ENCODE peak calls at places on chromosomes 2 and 18, in six cellular contexts. R is GM23248, H is tibial artery, E is HAP-1, Z is right cardiac atrium, F is GM12878. D is an unnamed sample. For H3K4me1, the result is how much of the 10 kb centered on the place peaks cover.

GRCh38 chr2:11097038-11097720 is 58.1 kb upstream of the SLC66A3 start:
- DNase-seq in R (peak), H (peak), E (no peak), Z (no peak), F (no peak), D (no peak)

GRCh38 chr2:228767196-228767595 is 503.9 kb downstream of the PID1 start:
- DNase-seq in R (peak), H (no peak), E (no peak), Z (no peak), F (no peak), D (no peak)

GRCh38 chr18:3041857-3042256 is 28.9 kb upstream of the LPIN2 start:
- DNase-seq in R (no peak), H (no peak), E (no peak), Z (no peak), F (no peak), D (no peak)

GRCh38 chr2:2731885-2732284 is 400.8 kb upstream of the MYT1L start:
- DNase-seq in R (no peak), H (no peak), E (no peak), Z (no peak), F (no peak), D (peak)

GRCh38 chr2:24123212-24124002 is at the start of the genes FAM228B and PFN4:
- DNase-seq in R (peak), H (peak), E (peak), Z (peak), F (peak), D (peak)

GRCh38 chr2:202042444-202042843 is 8.8 kb downstream of the FZD7 start:
- DNase-seq in R (peak), H (no peak), E (no peak), Z (no peak), F (no peak), D (no peak)

GRCh38 chr2:111710085-111710484 is 173.9 kb downstream of the ANAPC1 start:
- DNase-seq in R (no peak), H (no peak), E (no peak), Z (no peak), F (no peak), D (no peak)

GRCh38 chr2:160405077-160405865 is 88.3 kb downstream of the RBMS1 start:
- DNase-seq in R (peak), H (no peak), E (peak), Z (no peak), F (no peak), D (no peak)

GRCh38 chr2:188485496-188485895 is 193.8 kb downstream of the GULP1 start:
- DNase-seq in R (peak), H (no peak), E (no peak), Z (no peak), F (no peak), D (no peak)

GRCh38 chr2:231037731-231038482 is 584 bp downstream of the C2orf72 start:
- DNase-seq in R (peak), H (no peak), E (no peak), Z (no peak), F (no peak), D (no peak)

GRCh38 chr2:102344397-102344796 is 11.2 kb upstream of the IL18R1 start:
- DNase-seq in R (no peak), H (no peak), E (no peak), Z (no peak), F (no peak), D (no peak)

GRCh38 chr2:195533771-195534642 is 123.0 kb upstream of the SLC39A10 start:
- DNase-seq in R (peak), H (peak), E (no peak), Z (peak), F (no peak), D (peak)

GRCh38 chr2:109558076-109558882 is 55.5 kb downstream of the SEPTIN10 start:
- DNase-seq in R (peak), H (no peak), E (no peak), Z (no peak), F (no peak), D (no peak)

GRCh38 chr2:208638059-208638458 is 231.5 kb downstream of the PTH2R start:
- DNase-seq in R (no peak), H (no peak), E (no peak), Z (no peak), F (no peak), D (no peak)

GRCh38 chr18:43661570-43661969 is 384.3 kb upstream of the SYT4 start:
- DNase-seq in R (peak), H (no peak), E (peak), Z (no peak), F (peak), D (no peak)

GRCh38 chr2:14907014-14907612 is 274.6 kb downstream of the LRATD1 start:
- DNase-seq in R (peak), H (no peak), E (no peak), Z (no peak), F (no peak), D (no peak)

GRCh38 chr2:240919161-240919781 is 13.1 kb downstream of the CROCC2 start:
- DNase-seq in R (no peak), H (peak), E (no peak), Z (peak), F (no peak), D (no peak)

GRCh38 chr2:36193680-36194079 is 161.9 kb upstream of the CRIM1 start:
- DNase-seq in R (no peak), H (no peak), E (no peak), Z (no peak), F (no peak), D (no peak)

GRCh38 chr2:99660616-99661416 is 171.0 kb upstream of the REV1 start:
- DNase-seq in R (no peak), H (no peak), E (no peak), Z (no peak), F (no peak), D (no peak)

GRCh38 chr2:185374878-185375277 is 363.7 kb upstream of the FSIP2 start:
- DNase-seq in R (no peak), H (no peak), E (no peak), Z (no peak), F (no peak), D (no peak)

GRCh38 chr18:8367217-8367988 is 241.8 kb upstream of the RAB12 start:
- DNase-seq in R (peak), H (no peak), E (peak), Z (peak), F (no peak), D (peak)

GRCh38 chr2:109324859-109325258 is 195.9 kb downstream of the SH3RF3 start:
- DNase-seq in R (peak), H (peak), E (no peak), Z (peak), F (no peak), D (peak)

GRCh38 chr2:234158812-234159211 is 108.3 kb downstream of the SPP2 start:
- DNase-seq in R (peak), H (no peak), E (no peak), Z (no peak), F (no peak), D (no peak)

GRCh38 chr2:215367647-215368492 is 56.0 kb downstream of the ATIC start:
- DNase-seq in R (peak), H (no peak), E (peak), Z (no peak), F (no peak), D (no peak)

GRCh38 chr2:209872675-209873074 is 101.0 kb downstream of the UNC80 start:
- DNase-seq in R (no peak), H (no peak), E (peak), Z (peak), F (peak), D (no peak)

GRCh38 chr2:27297195-27297594 is 11.1 kb downstream of the UCN start:
- DNase-seq in R (no peak), H (no peak), E (no peak), Z (no peak), F (no peak), D (no peak)

GRCh38 chr2:225276207-225276606 is 123.3 kb upstream of the NYAP2 start:
- DNase-seq in R (no peak), H (no peak), E (no peak), Z (no peak), F (peak), D (no peak)

GRCh38 chr2:1493361-1494126 is 80.3 kb downstream of the TPO start:
- DNase-seq in R (no peak), H (peak), E (no peak), Z (no peak), F (no peak), D (peak)

GRCh38 chr2:104872866-104873688 is 19.2 kb downstream of the POU3F3 start:
- DNase-seq in R (peak), H (no peak), E (peak), Z (peak), F (no peak), D (no peak)

GRCh38 chr2:48146552-48146951 is 240.3 kb upstream of the FBXO11 start:
- DNase-seq in R (no peak), H (no peak), E (no peak), Z (no peak), F (no peak), D (no peak)

DNA sequence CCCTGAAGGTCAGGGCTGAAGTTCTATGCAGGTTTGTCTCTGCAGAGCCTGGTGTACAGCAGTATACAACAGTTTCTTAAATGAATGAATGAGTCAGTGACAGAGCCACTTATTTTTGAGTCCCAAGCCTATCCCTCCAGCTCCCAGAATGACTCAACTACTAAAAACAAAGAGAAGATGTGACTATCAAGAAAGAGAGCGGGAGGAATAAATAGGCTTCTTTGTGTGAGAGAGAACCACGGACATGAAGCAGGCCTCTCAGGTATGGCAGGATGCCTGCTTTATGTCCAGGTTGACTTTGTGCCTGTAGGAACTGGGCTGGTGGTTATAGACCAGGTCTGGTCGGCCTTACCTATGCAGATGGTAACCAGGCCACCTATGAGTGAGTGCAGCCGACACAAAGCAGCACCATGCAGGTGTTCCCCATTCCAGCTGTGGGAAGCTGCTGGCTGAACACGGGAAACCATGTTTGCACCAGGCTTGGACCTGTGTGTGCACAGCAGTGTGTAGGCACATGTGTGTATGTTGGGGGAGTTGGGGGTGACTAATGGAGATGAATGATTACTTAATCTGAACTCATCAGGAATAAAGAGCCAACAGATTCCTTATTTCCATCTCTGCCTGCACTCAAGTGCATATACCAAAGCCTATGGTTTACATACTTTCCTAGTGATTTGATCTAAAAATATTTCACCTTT is 171.0 kb downstream of the OSR1 start:
- DNase-seq in R (peak), H (no peak), E (no peak), Z (no peak), F (no peak), D (no peak)
- H3K4me1 ChIP-seq in R (under half), H (under half), E (under half), Z (under half), F (under half), D (under half)

GRCh38 chr18:59270689-59271257 is 2.5 kb downstream of the RAX start:
- DNase-seq in R (no peak), H (no peak), E (no peak), Z (no peak), F (no peak), D (no peak)

GRCh38 chr18:59272971-59273935 is at the start of gene RAX:
- DNase-seq in R (peak), H (no peak), E (peak), Z (no peak), F (no peak), D (no peak)

GRCh38 chr18:59273936-59274928 is 978 bp upstream of the RAX start:
- DNase-seq in R (no peak), H (no peak), E (no peak), Z (no peak), F (no peak), D (no peak)

GRCh38 chr18:59271606-59272220 is 1.5 kb downstream of the RAX start:
- DNase-seq in R (no peak), H (no peak), E (no peak), Z (no peak), F (no peak), D (no peak)

GRCh38 chr18:59272221-59272888 is 899 bp downstream of the RAX start:
- DNase-seq in R (peak), H (no peak), E (no peak), Z (no peak), F (no peak), D (no peak)
- H3K4me3 ChIP-seq in R (peak), H (peak), E (no peak), Z (no peak), F (peak), D (no peak)

GRCh38 chr2:222810044-222810443 is 50.8 kb upstream of the ACSL3 start:
- DNase-seq in R (no peak), H (no peak), E (no peak), Z (no peak), F (no peak), D (no peak)

GRCh38 chr2:222811828-222812227 is 49.0 kb upstream of the ACSL3 start:
- DNase-seq in R (no peak), H (no peak), E (no peak), Z (no peak), F (no peak), D (no peak)

GRCh38 chr2:222806606-222807036 is 54.2 kb upstream of the ACSL3 start:
- DNase-seq in R (no peak), H (no peak), E (no peak), Z (no peak), F (no peak), D (no peak)

GRCh38 chr2:222807431-222807830 is 53.4 kb upstream of the ACSL3 start:
- DNase-seq in R (no peak), H (no peak), E (no peak), Z (no peak), F (no peak), D (no peak)

GRCh38 chr2:222809582-222809981 is 51.3 kb upstream of the ACSL3 start:
- DNase-seq in R (no peak), H (no peak), E (no peak), Z (no peak), F (no peak), D (no peak)
- H3K4me1 ChIP-seq in R (under half), H (under half), E (under half), Z (under half), F (under half), D (under half)

GRCh38 chr2:236572482-236572881 is 2.9 kb downstream of the ACKR3 start:
- DNase-seq in R (peak), H (peak), E (no peak), Z (peak), F (no peak), D (no peak)
- H3K4me3 ChIP-seq in R (no peak), H (peak), E (no peak), Z (peak), F (peak), D (no peak)

GRCh38 chr2:38131665-38132064 is 55.7 kb upstream of the CYP1B1 start:
- DNase-seq in R (no peak), H (no peak), E (no peak), Z (no peak), F (no peak), D (no peak)
- H3K4me1 ChIP-seq in R (under half), H (under half), E (under half), Z (under half), F (under half), D (under half)

GRCh38 chr2:74738586-74738985 is 84.5 kb downstream of the SEMA4F start:
- DNase-seq in R (no peak), H (no peak), E (no peak), Z (no peak), F (no peak), D (no peak)

GRCh38 chr2:74739129-74739528 is 85.1 kb downstream of the SEMA4F start:
- DNase-seq in R (peak), H (no peak), E (no peak), Z (no peak), F (no peak), D (no peak)

GRCh38 chr2:74741076-74741460 is 87.0 kb downstream of the SEMA4F start:
- DNase-seq in R (no peak), H (peak), E (no peak), Z (no peak), F (no peak), D (no peak)

GRCh38 chr2:74740395-74741075 is 86.5 kb downstream of the SEMA4F start:
- DNase-seq in R (peak), H (peak), E (no peak), Z (peak), F (no peak), D (peak)

GRCh38 chr2:74739733-74740241 is 85.7 kb downstream of the SEMA4F start:
- DNase-seq in R (peak), H (no peak), E (no peak), Z (no peak), F (no peak), D (no peak)
- H3K4me3 ChIP-seq in R (no peak), H (no peak), E (no peak), Z (no peak), F (no peak), D (no peak)

DNA sequence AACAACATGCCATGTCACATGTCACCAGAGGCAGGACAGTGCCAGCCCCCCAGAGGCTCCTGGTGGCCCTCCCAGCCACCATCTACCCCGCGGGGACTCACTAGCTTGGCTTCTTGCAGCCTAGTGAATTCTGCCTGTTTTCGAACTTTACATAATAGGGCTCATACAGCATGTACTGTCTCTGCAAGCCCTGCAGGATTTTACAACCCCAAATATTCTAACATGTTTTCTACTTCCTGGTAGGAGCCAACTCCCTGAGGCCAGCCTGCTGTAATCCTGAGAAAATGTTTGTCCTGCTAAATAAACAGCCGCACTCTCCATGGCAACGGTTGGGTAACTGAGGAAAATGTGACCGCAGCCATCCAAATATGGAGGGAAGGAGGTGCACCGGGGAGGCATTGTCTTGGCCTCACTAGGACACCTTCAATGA is 2.7 kb downstream of the PER2 start:
- DNase-seq in R (peak), H (peak), E (peak), Z (peak), F (no peak), D (peak)
- H3K4me1 ChIP-seq in R (under half), H (under half), E (under half), Z (under half), F (under half), D (under half)

DNA sequence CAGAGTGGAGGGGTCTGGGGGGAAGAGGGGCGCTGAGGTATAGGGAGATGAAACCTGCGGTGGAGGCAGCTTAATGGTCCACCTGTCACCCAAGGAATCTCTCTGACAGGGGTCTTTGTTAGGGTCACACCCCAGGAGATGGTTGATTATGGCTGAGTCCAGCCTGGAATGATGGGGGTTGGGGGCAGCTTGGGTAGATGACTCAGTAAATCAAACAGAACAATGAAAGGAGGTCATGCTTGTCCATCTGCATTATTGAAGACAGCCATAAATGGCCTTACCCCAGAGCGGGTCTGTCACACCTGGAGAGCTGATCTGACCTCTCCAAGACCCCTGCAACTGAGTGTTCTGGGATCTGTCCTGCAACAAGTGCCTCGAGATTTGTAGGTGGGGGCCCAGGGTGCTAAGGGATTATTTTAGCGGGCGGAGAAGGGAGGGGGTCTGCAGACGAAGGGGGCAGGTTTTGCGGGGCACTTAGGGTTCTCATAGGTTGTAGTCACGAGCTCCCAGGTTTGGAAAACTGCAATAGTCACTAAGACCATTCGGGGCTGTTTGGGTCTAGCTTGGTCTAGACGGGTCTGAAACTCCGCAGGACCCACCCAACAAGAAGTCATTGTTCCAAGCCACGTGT is 784 bp upstream of the IGFBP2 start:
- DNase-seq in R (no peak), H (no peak), E (no peak), Z (no peak), F (no peak), D (no peak)
- H3K4me3 ChIP-seq in R (peak), H (peak), E (peak), Z (no peak), F (no peak), D (no peak)

GRCh38 chr2:175865716-175866115 is 136.4 kb downstream of the LNPK start:
- DNase-seq in R (no peak), H (no peak), E (no peak), Z (no peak), F (no peak), D (no peak)
- H3K4me1 ChIP-seq in R (under half), H (under half), E (under half), Z (under half), F (under half), D (under half)

D was measured in aorta.